ENCODE peak calls at places on chromosomes 7 and 10, in five cellular contexts. B, W, U, S and J are unnamed samples.

GRCh38 chr10:33336606-33337334 is 2.3 kb upstream of the NRP1 start:
- DNase-seq in W (peak; percentile 69), S (no peak), B (peak; percentile 46), U (no peak), J (peak; percentile 57)

GRCh38 chr7:100357131-100357561 is 771 bp upstream of the PILRB start:
- DNase-seq in W (no peak), U (no peak), S (no peak), B (no peak), J (no peak)

GRCh38 chr7:151242181-151243044 is 6.1 kb downstream of the SMARCD3 start:
- DNase-seq in U (no peak), W (no peak), B (no peak), S (no peak), J (no peak)

GRCh38 chr10:121927361-121927840 is 430 bp downstream of the ATE1 start:
- DNase-seq in U (peak; percentile 54), S (peak; percentile 60), B (peak; percentile 41), W (peak; percentile 47), J (peak; percentile 74)

GRCh38 chr10:131183546-131184045 is 127.9 kb downstream of the TCERG1L start:
- DNase-seq in U (no peak), B (no peak), W (no peak), S (no peak), J (no peak)

GRCh38 chr10:13453896-13454295 is 74.9 kb downstream of the BEND7 start:
- DNase-seq in S (no peak), W (no peak), B (peak; percentile 15), U (no peak), J (no peak)

GRCh38 chr7:22726849-22727792 is at the start of gene IL6:
- DNase-seq in W (peak; percentile 96), S (peak; percentile 60), B (peak; percentile 91), U (peak; percentile 40), J (peak; percentile 50)

GRCh38 chr10:102322914-102323313 is 72.6 kb upstream of the NFKB2 start:
- DNase-seq in U (no peak), B (no peak), W (peak; percentile 50), S (no peak), J (no peak)

GRCh38 chr7:99312316-99313203 is 13.1 kb upstream of the ARPC1A start:
- DNase-seq in W (peak; percentile 53), B (peak; percentile 72), U (peak; percentile 63), S (peak; percentile 74), J (peak; percentile 87)

GRCh38 chr10:79022565-79023488 is 45.9 kb upstream of the ZMIZ1 start:
- DNase-seq in W (peak; percentile 13), B (no peak), S (no peak), U (no peak), J (no peak)

GRCh38 chr10:110916554-110917346 is 2.2 kb downstream of the BBIP1 start:
- DNase-seq in B (no peak), U (no peak), S (no peak), W (peak; percentile 82), J (no peak)

GRCh38 chr7:95001815-95002561 is 94.6 kb downstream of the PPP1R9A start:
- DNase-seq in S (no peak), W (no peak), B (no peak), U (no peak), J (no peak)

GRCh38 chr7:151274936-151275812 is 26.7 kb upstream of the SMARCD3 start:
- DNase-seq in W (no peak), S (no peak), B (no peak), U (no peak), J (no peak)

GRCh38 chr10:115931301-115931700 is 341.7 kb downstream of the GFRA1 start:
- DNase-seq in W (no peak), U (no peak), S (no peak), B (no peak), J (no peak)

GRCh38 chr10:121468726-121469125 is 129.5 kb downstream of the FGFR2 start:
- DNase-seq in S (no peak), U (no peak), W (no peak), B (no peak), J (no peak)

GRCh38 chr7:28041508-28042314 is 138.9 kb downstream of the JAZF1 start:
- DNase-seq in B (no peak), W (peak; percentile 71), S (no peak), U (no peak), J (no peak)

GRCh38 chr7:139702811-139703467 is 74.9 kb downstream of the HIPK2 start:
- DNase-seq in U (no peak), B (no peak), W (no peak), S (no peak), J (no peak)

GRCh38 chr7:157432957-157433576 is 96.3 kb downstream of the DNAJB6 start:
- DNase-seq in W (peak; percentile 35), B (peak; percentile 33), S (no peak), U (peak; percentile 38), J (peak; percentile 32)

GRCh38 chr7:140924019-140924820 is 509 bp downstream of the BRAF start:
- DNase-seq in U (peak; percentile 84), W (peak; percentile 55), S (peak; percentile 71), B (peak; percentile 74), J (peak; percentile 77)

GRCh38 chr10:43957267-43958070 is 308.8 kb upstream of the ZNF32 start:
- DNase-seq in U (no peak), S (no peak), W (no peak), B (no peak), J (no peak)

GRCh38 chr10:45418859-45419672 is 45.0 kb downstream of the ALOX5 start:
- DNase-seq in S (peak; percentile 61), W (peak; percentile 10), U (peak; percentile 54), B (peak; percentile 30), J (peak; percentile 53)

GRCh38 chr7:130611206-130611605 is 57.3 kb downstream of the COPG2 start:
- DNase-seq in S (no peak), U (no peak), W (no peak), B (no peak), J (no peak)

GRCh38 chr10:32891261-32891660 is 66.8 kb downstream of the ITGB1 start:
- DNase-seq in B (no peak), W (no peak), S (no peak), U (no peak), J (no peak)

GRCh38 chr7:1861799-1862458 is 191.9 kb downstream of the ELFN1 start:
- DNase-seq in U (no peak), S (no peak), W (no peak), B (no peak), J (no peak)

GRCh38 chr7:156496491-156497264 is 143.9 kb upstream of the RNF32 start:
- DNase-seq in W (no peak), B (no peak), S (no peak), U (no peak), J (no peak)

GRCh38 chr7:40865441-40866233 is 730.8 kb downstream of the SUGCT start:
- DNase-seq in W (no peak), U (no peak), S (no peak), B (no peak), J (no peak)

GRCh38 chr7:148500978-148501377 is 89.6 kb upstream of the C7orf33 start:
- DNase-seq in S (no peak), W (no peak), U (no peak), B (no peak), J (no peak)

GRCh38 chr10:48976208-48976607 is 36.6 kb upstream of the LRRC18 start:
- DNase-seq in U (no peak), S (no peak), B (peak; percentile 46), W (peak; percentile 3), J (no peak)

GRCh38 chr10:17637869-17638268 is 6.1 kb upstream of the STAM start:
- DNase-seq in U (no peak), W (no peak), B (no peak), S (no peak), J (no peak)

GRCh38 chr7:47026733-47027450 is 555.0 kb downstream of the TNS3 start:
- DNase-seq in U (no peak), B (no peak), W (no peak), S (no peak), J (no peak)

GRCh38 chr10:93421426-93421825 is 60.7 kb downstream of the MYOF start:
- DNase-seq in W (no peak), S (no peak), B (no peak), U (no peak), J (peak; percentile 20)

GRCh38 chr7:105014725-105015630 is 973 bp downstream of the KMT2E start:
- DNase-seq in S (peak; percentile 62), W (peak; percentile 48), B (peak; percentile 23), U (peak; percentile 59), J (peak; percentile 83)

GRCh38 chr7:100482728-100483100 is 1.0 kb upstream of the NYAP1 start:
- DNase-seq in W (no peak), S (no peak), U (no peak), B (no peak), J (no peak)

GRCh38 chr7:134448359-134449229 is 10.3 kb downstream of the AKR1B1 start:
- DNase-seq in W (peak; percentile 86), B (peak; percentile 11), S (no peak), U (no peak), J (no peak)

GRCh38 chr10:17088118-17088806 is 41.3 kb downstream of the CUBN start:
- DNase-seq in W (peak; percentile 54), S (no peak), B (no peak), U (no peak), J (no peak)

GRCh38 chr10:66931340-66931948 is 5.6 kb downstream of the LRRTM3 start:
- DNase-seq in W (peak; percentile 68), U (no peak), S (no peak), B (peak; percentile 44), J (no peak)